ENCODE peak calls at places on chromosomes 11 and 22, in four cellular contexts. S is dorsolateral prefrontal cortex, Z is GM06990, F is tibial nerve. B is an unnamed sample.

GRCh38 chr11:102293873-102294601 is 23.2 kb upstream of the BIRC3 start:
- DNase-seq in S (no peak), Z (peak), F (no peak), B (peak)

GRCh38 chr22:31119026-31119717 is 3.6 kb upstream of the INPP5J start:
- DNase-seq in S (no peak), Z (no peak), F (no peak), B (no peak)

GRCh38 chr22:29480512-29481264 is 670 bp downstream of the NEFH start:
- DNase-seq in S (peak), Z (peak), F (no peak), B (no peak)

GRCh38 chr11:14636119-14636518 is 7.5 kb upstream of the PDE3B start:
- DNase-seq in S (no peak), Z (no peak), F (no peak), B (no peak)

GRCh38 chr11:92380882-92381281 is 156.3 kb downstream of the FAT3 start:
- DNase-seq in S (no peak), Z (no peak), F (no peak), B (no peak)

GRCh38 chr22:32106930-32107329 is 52.2 kb downstream of the C22orf42 start:
- DNase-seq in S (no peak), Z (no peak), F (no peak), B (no peak)

GRCh38 chr11:44631831-44632230 is 66.4 kb downstream of the CD82 start:
- DNase-seq in S (no peak), Z (no peak), F (no peak), B (no peak)

GRCh38 chr11:114891911-114892310 is 213.6 kb downstream of the NXPE2 start:
- DNase-seq in S (no peak), Z (no peak), F (no peak), B (no peak)

GRCh38 chr22:23002612-23003180 is 67.6 kb upstream of the GNAZ start:
- DNase-seq in S (no peak), Z (no peak), F (no peak), B (no peak)

GRCh38 chr11:74278103-74278502 is 33.3 kb downstream of the P4HA3 start:
- DNase-seq in S (no peak), Z (no peak), F (no peak), B (no peak)

GRCh38 chr22:17268501-17269223 is 49.4 kb upstream of the ADA2 start:
- DNase-seq in S (no peak), Z (no peak), F (no peak), B (no peak)

GRCh38 chr22:39941661-39942060 is 18.5 kb upstream of the TMA7B start:
- DNase-seq in S (no peak), Z (no peak), F (no peak), B (no peak)

GRCh38 chr11:95682552-95682951 is 107.0 kb downstream of the FAM76B start:
- DNase-seq in S (no peak), Z (no peak), F (no peak), B (no peak)

GRCh38 chr22:30046716-30047363 is 33.4 kb upstream of the HORMAD2 start:
- DNase-seq in S (no peak), Z (no peak), F (no peak), B (no peak)

GRCh38 chr22:35637943-35638342 is 10.3 kb upstream of the APOL6 start:
- DNase-seq in S (no peak), Z (no peak), F (no peak), B (no peak)

GRCh38 chr11:114213622-114214021 is 82.6 kb upstream of the NNMT start:
- DNase-seq in S (no peak), Z (no peak), F (no peak), B (no peak)

GRCh38 chr11:15617126-15617525 is 502.4 kb downstream of the INSC start:
- DNase-seq in S (no peak), Z (no peak), F (no peak), B (no peak)

GRCh38 chr11:67280341-67280790 is 8.7 kb upstream of the ANKRD13D start:
- DNase-seq in S (no peak), Z (peak), F (no peak), B (no peak)

GRCh38 chr11:124672531-124673215 is 866 bp downstream of the SIAE start:
- DNase-seq in S (no peak), Z (no peak), F (no peak), B (no peak)

GRCh38 chr11:20397281-20397680 is 9.8 kb downstream of the PRMT3 start:
- DNase-seq in S (no peak), Z (peak), F (no peak), B (no peak)

GRCh38 chr11:77379253-77379652 is 77.8 kb upstream of the GDPD4 start:
- DNase-seq in S (peak), Z (no peak), F (no peak), B (no peak)

GRCh38 chr11:126611438-126611837 is 256.0 kb downstream of the ST3GAL4 start:
- DNase-seq in S (no peak), Z (no peak), F (no peak), B (no peak)

GRCh38 chr22:20803696-20804324 is 29.9 kb downstream of the SERPIND1 start:
- DNase-seq in S (peak), Z (no peak), F (no peak), B (no peak)

GRCh38 chr22:20433686-20434241 is 3.9 kb downstream of the SCARF2 start:
- DNase-seq in S (no peak), Z (no peak), F (no peak), B (no peak)

GRCh38 chr11:33701831-33702230 is 1.2 kb upstream of the C11orf91 start:
- DNase-seq in S (no peak), Z (no peak), F (no peak), B (no peak)

GRCh38 chr11:90747057-90747456 is 524.2 kb upstream of the CHORDC1 start:
- DNase-seq in S (no peak), Z (no peak), F (no peak), B (no peak)

GRCh38 chr11:115626414-115626813 is 122.2 kb upstream of the CADM1 start:
- DNase-seq in S (no peak), Z (no peak), F (no peak), B (no peak)

GRCh38 chr11:114399903-114400221 is 449 bp downstream of the C11orf71 start:
- DNase-seq in S (peak), Z (no peak), F (peak), B (peak)

GRCh38 chr22:41352058-41352457 is 29.7 kb upstream of the TEF start:
- DNase-seq in S (no peak), Z (no peak), F (no peak), B (no peak)

GRCh38 chr11:45165806-45166603 is 19.6 kb downstream of the PRDM11 start:
- DNase-seq in S (no peak), Z (no peak), F (no peak), B (no peak)

GRCh38 chr11:83078269-83078668 is 6.6 kb upstream of the RAB30 start:
- DNase-seq in S (no peak), Z (no peak), F (no peak), B (no peak)

GRCh38 chr22:50706481-50707125 is 31.4 kb upstream of the ACR start:
- DNase-seq in S (no peak), Z (no peak), F (no peak), B (no peak)

GRCh38 chr22:18996376-18996900 is 60.3 kb upstream of the PRODH start:
- DNase-seq in S (no peak), Z (no peak), F (no peak), B (no peak)

GRCh38 chr22:35524966-35525686 is 15.5 kb upstream of the RASD2 start:
- DNase-seq in S (peak), Z (no peak), F (no peak), B (no peak)

GRCh38 chr11:116415095-116415494 is 357.7 kb downstream of the BUD13 start:
- DNase-seq in S (no peak), Z (no peak), F (no peak), B (no peak)

GRCh38 chr22:44701824-44702478 is at the start of gene PRR5:
- DNase-seq in S (no peak), Z (peak), F (peak), B (no peak)

GRCh38 chr11:75468534-75469340 is 35.7 kb upstream of the KLHL35 start:
- DNase-seq in S (no peak), Z (no peak), F (peak), B (no peak)

GRCh38 chr11:74648894-74649293 is 56.5 kb downstream of the POLD3 start:
- DNase-seq in S (no peak), Z (no peak), F (no peak), B (no peak)

GRCh38 chr22:39719559-39720450 is 149.3 kb downstream of the CACNA1I start:
- DNase-seq in S (peak), Z (no peak), F (no peak), B (no peak)

DNA sequence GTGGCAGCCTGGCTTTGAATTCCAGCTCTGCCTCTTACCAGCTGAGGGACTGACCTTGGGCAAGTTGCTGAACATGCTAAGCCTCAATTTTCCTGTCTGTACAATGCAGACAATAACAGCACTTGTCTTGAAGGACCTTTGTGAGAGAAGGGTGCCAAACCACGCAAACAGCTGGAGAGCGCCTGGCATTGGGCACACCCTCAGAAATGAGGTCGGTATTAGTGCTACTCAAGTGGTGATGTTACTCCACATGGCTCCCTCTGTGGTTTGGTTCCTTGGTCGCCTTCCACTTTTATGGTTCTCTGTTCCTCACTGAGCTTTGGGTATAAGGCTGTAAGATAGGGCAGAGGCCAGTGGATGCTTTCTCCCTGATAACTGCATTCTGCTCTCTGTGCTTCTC is 8.2 kb downstream of the UBASH3B start:
- DNase-seq in S (no peak), Z (no peak), F (no peak), B (no peak)
- TF ChIP-seq CTCF in S (no peak), Z (no peak), F (no peak), B (no peak)

GRCh38 chr11:133840479-133840941 is 4.8 kb downstream of the SPATA19 start:
- DNase-seq in S (no peak), Z (no peak), F (no peak), B (no peak)
- TF ChIP-seq CTCF in S (no peak), Z (no peak), F (no peak), B (no peak)

DNA sequence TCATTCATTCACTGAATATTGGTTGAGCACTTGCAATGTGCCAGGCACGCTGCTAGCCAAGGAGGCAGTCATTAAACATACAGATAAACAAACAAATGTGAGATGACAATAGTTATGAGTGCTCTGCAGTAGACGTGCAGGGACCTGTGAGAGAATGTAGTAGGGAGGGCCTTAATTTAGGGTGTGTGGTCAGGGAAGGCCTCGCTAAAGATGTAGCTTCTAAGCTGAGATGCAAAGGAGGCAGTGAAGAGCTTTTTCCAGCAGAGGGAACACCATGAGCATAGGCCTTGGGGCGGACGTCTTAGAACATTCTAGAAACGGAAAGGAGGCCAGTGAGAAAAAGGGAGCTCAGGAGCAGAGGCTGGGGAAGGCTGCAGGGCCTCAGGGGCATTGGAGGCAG is 789 bp upstream of the NCF4 start:
- DNase-seq in S (no peak), Z (no peak), F (no peak), B (no peak)
- TF ChIP-seq CTCF in S (no peak), Z (peak), F (no peak), B (no peak)

GRCh38 chr11:134044514-134045284 is 24.2 kb upstream of the JAM3 start:
- DNase-seq in S (peak), Z (no peak), F (no peak), B (no peak)

GRCh38 chr11:134046681-134047449 is 22.0 kb upstream of the JAM3 start:
- DNase-seq in S (no peak), Z (no peak), F (no peak), B (no peak)

GRCh38 chr11:134048028-134048427 is 20.8 kb upstream of the JAM3 start:
- DNase-seq in S (no peak), Z (no peak), F (no peak), B (no peak)

GRCh38 chr11:134047586-134047999 is 21.3 kb upstream of the JAM3 start:
- DNase-seq in S (peak), Z (no peak), F (peak), B (no peak)

DNA sequence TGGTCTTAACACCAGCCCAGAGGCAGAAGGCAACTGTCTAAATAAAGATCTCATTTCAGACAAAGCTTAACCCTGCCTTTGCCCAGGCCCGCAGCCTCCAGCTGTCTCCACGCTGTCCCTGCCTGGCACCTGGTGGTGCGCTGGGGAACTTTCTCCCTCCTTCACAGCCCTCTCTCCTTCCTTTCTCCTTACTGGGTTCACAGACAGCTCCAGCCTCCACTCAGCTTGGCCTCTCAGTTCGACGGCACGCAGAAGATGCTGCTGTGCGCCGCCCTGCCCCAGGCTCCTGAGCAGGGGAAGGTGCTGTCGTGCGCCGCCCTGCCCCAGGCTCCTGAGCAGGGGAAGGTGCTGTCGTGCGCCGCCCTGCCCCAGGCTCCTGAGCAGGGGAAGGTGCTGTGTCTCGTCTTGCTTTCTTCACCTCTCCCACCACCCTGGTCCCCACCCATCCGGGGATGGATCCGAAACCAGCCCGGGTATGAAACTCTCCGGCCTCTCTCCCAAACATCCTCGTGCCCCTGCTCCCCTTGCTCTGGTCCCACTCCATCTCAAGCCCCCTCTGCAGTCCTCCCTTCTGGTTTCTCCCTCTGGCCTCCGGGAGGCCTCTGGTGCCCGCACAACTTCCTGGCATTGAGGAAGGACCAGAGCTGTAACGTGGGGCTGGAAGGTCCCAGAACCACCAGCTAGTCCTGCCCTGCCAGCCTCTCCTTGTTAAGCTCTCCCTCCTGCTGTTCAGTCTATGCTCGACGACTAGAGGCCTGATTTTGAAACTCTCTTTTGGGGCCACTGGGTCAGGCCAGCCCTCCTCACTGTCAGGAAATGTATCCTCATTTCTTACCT is 22.9 kb upstream of the JAM3 start:
- DNase-seq in S (no peak), Z (no peak), F (no peak), B (no peak)
- TF ChIP-seq CTCF in S (no peak), Z (peak), F (no peak), B (peak)

DNA sequence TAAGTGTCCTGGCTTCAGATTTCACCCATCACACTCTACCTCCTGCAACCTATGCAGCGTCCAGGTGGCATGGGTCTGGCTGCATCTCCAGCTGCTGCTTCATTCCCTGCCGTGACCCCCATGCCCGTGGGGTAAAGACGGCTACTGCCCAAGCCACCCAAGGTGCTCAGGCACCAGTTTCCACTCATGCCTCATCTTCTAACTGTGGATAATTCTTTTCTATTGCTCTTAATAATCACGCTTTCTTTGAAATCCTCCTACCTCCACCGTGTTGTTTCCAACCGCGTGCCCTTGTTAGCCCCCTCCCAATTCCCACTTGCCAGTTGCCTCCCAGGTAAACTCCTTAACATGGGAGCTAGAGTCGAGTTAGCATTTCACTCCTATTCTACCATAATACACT is 738.5 kb downstream of the OPCML start:
- DNase-seq in S (no peak), Z (no peak), F (no peak), B (no peak)
- TF ChIP-seq CTCF in S (no peak), Z (no peak), F (no peak), B (no peak)

GRCh38 chr11:1771700-1772099 is 8.0 kb upstream of the CTSD start:
- DNase-seq in S (peak), Z (no peak), F (no peak), B (no peak)
- TF ChIP-seq CTCF in S (no peak), Z (no peak), F (no peak), B (no peak)

GRCh38 chr11:69443968-69444364 is 37.5 kb upstream of the LINC01488 start:
- DNase-seq in S (no peak), Z (no peak), F (no peak), B (no peak)

GRCh38 chr11:69446108-69446507 is 35.4 kb upstream of the LINC01488 start:
- DNase-seq in S (no peak), Z (no peak), F (no peak), B (no peak)

GRCh38 chr11:69443138-69443967 is 38.1 kb upstream of the LINC01488 start:
- DNase-seq in S (peak), Z (peak), F (peak), B (peak)

GRCh38 chr11:69445131-69445470 is 36.4 kb upstream of the LINC01488 start:
- DNase-seq in S (no peak), Z (no peak), F (no peak), B (no peak)

GRCh38 chr11:69444381-69445130 is 36.9 kb upstream of the LINC01488 start:
- DNase-seq in S (no peak), Z (no peak), F (peak), B (no peak)
- TF ChIP-seq CTCF in S (no peak), Z (no peak), F (no peak), B (no peak)

GRCh38 chr11:57047610-57048009 is 58.9 kb downstream of the OR5AK2 start:
- DNase-seq in S (no peak), Z (no peak), F (no peak), B (no peak)

GRCh38 chr11:57054782-57055181 is 66.1 kb downstream of the OR5AK2 start:
- DNase-seq in S (no peak), Z (no peak), F (no peak), B (no peak)

DNA sequence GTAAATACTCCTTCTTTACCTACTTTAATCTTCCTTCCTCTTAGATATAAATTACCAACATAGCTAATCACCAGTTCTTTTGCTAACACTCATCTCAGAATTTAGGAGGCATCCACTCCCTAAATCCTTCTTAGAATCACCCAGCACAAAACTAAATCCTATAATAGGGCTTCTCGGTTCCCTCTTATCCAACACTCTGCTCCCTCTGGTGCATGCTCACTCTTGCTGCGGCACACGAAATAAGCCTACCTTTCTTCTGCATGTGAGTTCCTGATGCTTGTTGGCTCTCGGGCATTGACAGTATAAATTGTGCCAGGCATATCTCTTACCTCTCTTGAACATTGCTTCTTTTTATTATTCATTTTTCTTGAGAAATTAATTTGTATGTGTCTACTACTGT is 61.0 kb downstream of the OR5AK2 start:
- DNase-seq in S (no peak), Z (no peak), F (no peak), B (no peak)
- TF ChIP-seq CTCF in S (no peak), Z (no peak), F (no peak), B (no peak)